ENCODE peak calls at places on chromosomes 13 and 19, in seven cellular contexts. One of them, this sample, is unnamed.
A peak's percentile ranks its signal among the peaks of the same experiment; 100 is the strongest.

GRCh38 chr19:8459520-8460260 is 14.9 kb downstream of the HNRNPM start:
- DNase-seq in brain microvascular endothelial cell: peak; percentile 77
- DNase-seq in dermis blood vessel endothelial cell: peak; percentile 46
- DNase-seq in CD4-positive, CD25-positive, alpha-beta regulatory T cell: no peak
- DNase-seq in foreskin fibroblast: peak; percentile 70
- DNase-seq in foreskin melanocyte: no peak
- DNase-seq in NCI-H524 treated with DMSO at 0.1 percent for 48 hours: no peak
- DNase-seq in this sample: no peak

GRCh38 chr19:56994251-56995017 is 125.4 kb upstream of the USP29 start:
- DNase-seq in brain microvascular endothelial cell: no peak
- DNase-seq in dermis blood vessel endothelial cell: no peak
- DNase-seq in CD4-positive, CD25-positive, alpha-beta regulatory T cell: no peak
- DNase-seq in foreskin fibroblast: no peak
- DNase-seq in foreskin melanocyte: no peak
- DNase-seq in NCI-H524 treated with DMSO at 0.1 percent for 48 hours: no peak
- DNase-seq in this sample: no peak

GRCh38 chr13:93260591-93260990 is 34.0 kb downstream of the GPC6 start:
- DNase-seq in brain microvascular endothelial cell: no peak
- DNase-seq in dermis blood vessel endothelial cell: no peak
- DNase-seq in CD4-positive, CD25-positive, alpha-beta regulatory T cell: no peak
- DNase-seq in foreskin fibroblast: peak; percentile 36
- DNase-seq in foreskin melanocyte: no peak
- DNase-seq in NCI-H524 treated with DMSO at 0.1 percent for 48 hours: no peak
- DNase-seq in this sample: no peak

GRCh38 chr13:50144473-50145160 is 129.4 kb downstream of the KCNRG start:
- DNase-seq in brain microvascular endothelial cell: no peak
- DNase-seq in dermis blood vessel endothelial cell: no peak
- DNase-seq in CD4-positive, CD25-positive, alpha-beta regulatory T cell: no peak
- DNase-seq in foreskin fibroblast: no peak
- DNase-seq in foreskin melanocyte: no peak
- DNase-seq in NCI-H524 treated with DMSO at 0.1 percent for 48 hours: no peak
- DNase-seq in this sample: no peak

GRCh38 chr19:20423381-20424207 is 142.0 kb downstream of the ZNF737 start:
- DNase-seq in brain microvascular endothelial cell: peak; percentile 67
- DNase-seq in dermis blood vessel endothelial cell: peak; percentile 73
- DNase-seq in CD4-positive, CD25-positive, alpha-beta regulatory T cell: peak; percentile 55
- DNase-seq in foreskin fibroblast: peak; percentile 35
- DNase-seq in foreskin melanocyte: no peak
- DNase-seq in NCI-H524 treated with DMSO at 0.1 percent for 48 hours: no peak
- DNase-seq in this sample: no peak

GRCh38 chr19:42185281-42185680 is 32.2 kb downstream of the DEDD2 start:
- DNase-seq in brain microvascular endothelial cell: no peak
- DNase-seq in dermis blood vessel endothelial cell: no peak
- DNase-seq in CD4-positive, CD25-positive, alpha-beta regulatory T cell: peak; percentile 87
- DNase-seq in foreskin fibroblast: no peak
- DNase-seq in foreskin melanocyte: no peak
- DNase-seq in NCI-H524 treated with DMSO at 0.1 percent for 48 hours: no peak
- DNase-seq in this sample: no peak

GRCh38 chr19:49923055-49924003 is 5.7 kb upstream of the ATF5 start:
- DNase-seq in brain microvascular endothelial cell: no peak
- DNase-seq in dermis blood vessel endothelial cell: no peak
- DNase-seq in CD4-positive, CD25-positive, alpha-beta regulatory T cell: no peak
- DNase-seq in foreskin fibroblast: no peak
- DNase-seq in foreskin melanocyte: no peak
- DNase-seq in NCI-H524 treated with DMSO at 0.1 percent for 48 hours: no peak
- DNase-seq in this sample: no peak

GRCh38 chr19:32876919-32877285 is 7.3 kb upstream of the SLC7A9 start:
- DNase-seq in brain microvascular endothelial cell: peak; percentile 75
- DNase-seq in dermis blood vessel endothelial cell: no peak
- DNase-seq in CD4-positive, CD25-positive, alpha-beta regulatory T cell: no peak
- DNase-seq in foreskin fibroblast: peak; percentile 51
- DNase-seq in foreskin melanocyte: no peak
- DNase-seq in NCI-H524 treated with DMSO at 0.1 percent for 48 hours: no peak
- DNase-seq in this sample: no peak

GRCh38 chr19:7460562-7460966 is 28.3 kb downstream of the PEX11G start:
- DNase-seq in brain microvascular endothelial cell: peak; percentile 66
- DNase-seq in dermis blood vessel endothelial cell: no peak
- DNase-seq in CD4-positive, CD25-positive, alpha-beta regulatory T cell: no peak
- DNase-seq in foreskin fibroblast: no peak
- DNase-seq in foreskin melanocyte: no peak
- DNase-seq in NCI-H524 treated with DMSO at 0.1 percent for 48 hours: no peak
- DNase-seq in this sample: no peak

GRCh38 chr13:49410006-49410405 is 33.9 kb downstream of the CAB39L start:
- DNase-seq in brain microvascular endothelial cell: no peak
- DNase-seq in dermis blood vessel endothelial cell: no peak
- DNase-seq in CD4-positive, CD25-positive, alpha-beta regulatory T cell: no peak
- DNase-seq in foreskin fibroblast: no peak
- DNase-seq in foreskin melanocyte: no peak
- DNase-seq in NCI-H524 treated with DMSO at 0.1 percent for 48 hours: no peak
- DNase-seq in this sample: no peak

GRCh38 chr19:3275583-3276340 is 51.3 kb downstream of the CELF5 start:
- DNase-seq in brain microvascular endothelial cell: peak; percentile 76
- DNase-seq in dermis blood vessel endothelial cell: peak; percentile 73
- DNase-seq in CD4-positive, CD25-positive, alpha-beta regulatory T cell: peak; percentile 87
- DNase-seq in foreskin fibroblast: peak; percentile 66
- DNase-seq in foreskin melanocyte: peak; percentile 39
- DNase-seq in NCI-H524 treated with DMSO at 0.1 percent for 48 hours: no peak
- DNase-seq in this sample: peak; percentile 91

GRCh38 chr19:4164262-4164661 is 10.8 kb downstream of the CREB3L3 start:
- DNase-seq in brain microvascular endothelial cell: no peak
- DNase-seq in dermis blood vessel endothelial cell: no peak
- DNase-seq in CD4-positive, CD25-positive, alpha-beta regulatory T cell: no peak
- DNase-seq in foreskin fibroblast: no peak
- DNase-seq in foreskin melanocyte: no peak
- DNase-seq in NCI-H524 treated with DMSO at 0.1 percent for 48 hours: no peak
- DNase-seq in this sample: no peak